ENCODE peak calls at places on chromosomes 2 and 18, in six cellular contexts. K is T-cell, H is NCI-H446 treated with DMSO at 0.1 percent for 48 hours, B is stomach, X is Calu3, Y is endothelial cell. T is an unnamed sample.

GRCh38 chr2:63590621-63591408 is 2.1 kb downstream of the MDH1 start:
- DNase-seq in K (no peak), H (no peak), B (no peak), X (no peak), Y (no peak), T (peak)

GRCh38 chr2:159290289-159290907 is 3.9 kb upstream of the WDSUB1 start:
- DNase-seq in K (no peak), H (no peak), B (no peak), X (peak), Y (no peak), T (no peak)

GRCh38 chr18:36402765-36403396 is 105.4 kb downstream of the FHOD3 start:
- DNase-seq in K (no peak), H (no peak), B (no peak), X (no peak), Y (no peak), T (no peak)

GRCh38 chr18:79952457-79952995 is 1.1 kb upstream of the SLC66A2 start:
- DNase-seq in K (no peak), H (no peak), B (peak), X (no peak), Y (no peak), T (no peak)

GRCh38 chr2:29014331-29014730 is 33.2 kb downstream of the TOGARAM2 start:
- DNase-seq in K (no peak), H (no peak), B (no peak), X (no peak), Y (no peak), T (no peak)

GRCh38 chr2:190489475-190489874 is 45.0 kb downstream of the NEMP2 start:
- DNase-seq in K (no peak), H (no peak), B (no peak), X (no peak), Y (no peak), T (no peak)

GRCh38 chr2:109690457-109690821 is 76.3 kb downstream of the SOWAHC start:
- DNase-seq in K (no peak), H (no peak), B (no peak), X (no peak), Y (no peak), T (no peak)

GRCh38 chr2:47134386-47135090 is 20.6 kb downstream of the STPG4 start:
- DNase-seq in K (no peak), H (no peak), B (no peak), X (no peak), Y (no peak), T (no peak)

GRCh38 chr2:151237422-151238012 is 24.1 kb downstream of the RBM43 start:
- DNase-seq in K (no peak), H (no peak), B (no peak), X (peak), Y (no peak), T (no peak)

GRCh38 chr2:115887209-115887776 is 1444.9 kb downstream of the DPP10 start:
- DNase-seq in K (no peak), H (no peak), B (no peak), X (no peak), Y (no peak), T (no peak)

GRCh38 chr2:160132761-160133160 is 67.3 kb downstream of the ITGB6 start:
- DNase-seq in K (no peak), H (no peak), B (no peak), X (no peak), Y (no peak), T (no peak)

GRCh38 chr2:170842785-170843184 is 26.1 kb downstream of the GAD1 start:
- DNase-seq in K (no peak), H (no peak), B (no peak), X (no peak), Y (no peak), T (no peak)

GRCh38 chr2:163641986-163642385 is 93.8 kb downstream of the FIGN start:
- DNase-seq in K (no peak), H (no peak), B (no peak), X (no peak), Y (no peak), T (no peak)

GRCh38 chr2:207133862-207134519 is 31.8 kb downstream of the KLF7 start:
- DNase-seq in K (no peak), H (peak), B (no peak), X (no peak), Y (no peak), T (no peak)

GRCh38 chr2:77522883-77523282 is 707 bp upstream of the LRRTM4 start:
- DNase-seq in K (no peak), H (no peak), B (no peak), X (no peak), Y (no peak), T (no peak)

GRCh38 chr18:30675905-30676620 is 366.5 kb downstream of the DSC3 start:
- DNase-seq in K (no peak), H (no peak), B (no peak), X (no peak), Y (no peak), T (no peak)

GRCh38 chr18:56593906-56594305 is 44.5 kb downstream of the TXNL1 start:
- DNase-seq in K (no peak), H (no peak), B (no peak), X (no peak), Y (no peak), T (no peak)

GRCh38 chr2:75311993-75312392 is 112.7 kb upstream of the TACR1 start:
- DNase-seq in K (no peak), H (no peak), B (no peak), X (no peak), Y (peak), T (no peak)

GRCh38 chr2:7767902-7768301 is 850.7 kb downstream of the RNF144A start:
- DNase-seq in K (no peak), H (no peak), B (no peak), X (no peak), Y (no peak), T (no peak)

GRCh38 chr18:54877076-54877475 is 48.8 kb downstream of the RAB27B start:
- DNase-seq in K (no peak), H (no peak), B (no peak), X (no peak), Y (no peak), T (no peak)

GRCh38 chr2:240857039-240858008 is 11.3 kb upstream of the AGXT start:
- DNase-seq in K (no peak), H (no peak), B (peak), X (no peak), Y (no peak), T (no peak)

GRCh38 chr2:188974184-188974583 is at the start of gene COL3A1:
- DNase-seq in K (no peak), H (no peak), B (no peak), X (no peak), Y (no peak), T (peak)

GRCh38 chr18:63205791-63206252 is 113.7 kb downstream of the BCL2 start:
- DNase-seq in K (no peak), H (no peak), B (no peak), X (no peak), Y (no peak), T (no peak)

GRCh38 chr2:218659988-218660358 is 490 bp downstream of the BCS1L start:
- DNase-seq in K (no peak), H (no peak), B (no peak), X (no peak), Y (no peak), T (no peak)

GRCh38 chr2:210768329-210768910 is 212.0 kb downstream of the CPS1 start:
- DNase-seq in K (no peak), H (no peak), B (no peak), X (no peak), Y (no peak), T (no peak)

GRCh38 chr2:141968377-141968920 is 162.4 kb downstream of the LRP1B start:
- DNase-seq in K (no peak), H (no peak), B (no peak), X (no peak), Y (no peak), T (no peak)

GRCh38 chr2:63055510-63056308 is 5.1 kb downstream of the OTX1 start:
- DNase-seq in K (no peak), H (no peak), B (no peak), X (no peak), Y (peak), T (no peak)

GRCh38 chr18:80210312-80211083 is 36.8 kb downstream of the PARD6G start:
- DNase-seq in K (no peak), H (no peak), B (no peak), X (no peak), Y (no peak), T (no peak)

GRCh38 chr2:196453613-196454047 is 185.9 kb upstream of the CCDC150 start:
- DNase-seq in K (no peak), H (no peak), B (no peak), X (peak), Y (peak), T (no peak)

GRCh38 chr18:21686282-21687105 is 18.1 kb downstream of the ABHD3 start:
- DNase-seq in K (no peak), H (no peak), B (peak), X (no peak), Y (no peak), T (no peak)

GRCh38 chr2:234494361-234495075 is 2.4 kb downstream of the ARL4C start:
- DNase-seq in K (peak), H (no peak), B (peak), X (no peak), Y (no peak), T (peak)

GRCh38 chr18:13558132-13558531 is 168.2 kb downstream of the FAM210A start:
- DNase-seq in K (no peak), H (no peak), B (no peak), X (peak), Y (peak), T (peak)

GRCh38 chr18:62790836-62791772 is 75.8 kb downstream of the PHLPP1 start:
- DNase-seq in K (no peak), H (peak), B (no peak), X (no peak), Y (no peak), T (peak)

GRCh38 chr2:85922210-85922609 is 33.4 kb upstream of the ST3GAL5 start:
- DNase-seq in K (no peak), H (no peak), B (no peak), X (no peak), Y (no peak), T (no peak)

GRCh38 chr2:69694894-69695849 is 46.8 kb upstream of the ANXA4 start:
- DNase-seq in K (no peak), H (no peak), B (no peak), X (peak), Y (no peak), T (no peak)

GRCh38 chr2:102585704-102586404 is 33.5 kb upstream of the SLC9A2 start:
- DNase-seq in K (no peak), H (no peak), B (peak), X (peak), Y (no peak), T (no peak)

GRCh38 chr2:190432567-190433231 is 24.5 kb downstream of the MFSD6 start:
- DNase-seq in K (no peak), H (no peak), B (no peak), X (no peak), Y (no peak), T (no peak)

GRCh38 chr2:122236152-122236892 is 480.9 kb downstream of the TSN start:
- DNase-seq in K (no peak), H (peak), B (no peak), X (peak), Y (no peak), T (peak)

GRCh38 chr2:10781746-10782145 is 30.8 kb downstream of the PDIA6 start:
- DNase-seq in K (no peak), H (no peak), B (no peak), X (no peak), Y (no peak), T (no peak)